ENCODE peak calls at places on chromosomes 16 and 17, in nine cellular contexts. One of them, this sample, is unnamed.

GRCh38 chr16:13902677-13903076 is 17.3 kb upstream of the ERCC4 start:
- DNase-seq in transverse colon: no peak
- DNase-seq in SK-N-SH: no peak
- DNase-seq in ovary: no peak
- DNase-seq in suprapubic skin: no peak
- DNase-seq in GM12878: no peak
- DNase-seq in stomach: no peak
- DNase-seq in esophagus muscularis mucosa: no peak
- DNase-seq in sigmoid colon: no peak
- DNase-seq in this sample: no peak

GRCh38 chr17:50153650-50154575 is 3.4 kb upstream of the PPP1R9B start:
- DNase-seq in transverse colon: no peak
- DNase-seq in SK-N-SH: no peak
- DNase-seq in ovary: peak; percentile 88
- DNase-seq in suprapubic skin: no peak
- DNase-seq in GM12878: no peak
- DNase-seq in stomach: peak; percentile 61
- DNase-seq in esophagus muscularis mucosa: no peak
- DNase-seq in sigmoid colon: no peak
- DNase-seq in this sample: no peak

GRCh38 chr16:68228652-68229051 is 7.3 kb downstream of the ESRP2 start:
- DNase-seq in transverse colon: no peak
- DNase-seq in SK-N-SH: no peak
- DNase-seq in ovary: no peak
- DNase-seq in suprapubic skin: no peak
- DNase-seq in GM12878: no peak
- DNase-seq in stomach: peak; percentile 11
- DNase-seq in esophagus muscularis mucosa: no peak
- DNase-seq in sigmoid colon: no peak
- DNase-seq in this sample: no peak

GRCh38 chr17:64155751-64156544 is 26.0 kb upstream of the ERN1 start:
- DNase-seq in transverse colon: peak; percentile 27
- DNase-seq in SK-N-SH: no peak
- DNase-seq in ovary: no peak
- DNase-seq in suprapubic skin: no peak
- DNase-seq in GM12878: no peak
- DNase-seq in stomach: peak; percentile 77
- DNase-seq in esophagus muscularis mucosa: no peak
- DNase-seq in sigmoid colon: peak; percentile 83
- DNase-seq in this sample: peak; percentile 50

GRCh38 chr16:28977703-28978641 is 3.4 kb downstream of the SPNS1 start:
- DNase-seq in transverse colon: no peak
- DNase-seq in SK-N-SH: no peak
- DNase-seq in ovary: no peak
- DNase-seq in suprapubic skin: no peak
- DNase-seq in GM12878: no peak
- DNase-seq in stomach: no peak
- DNase-seq in esophagus muscularis mucosa: no peak
- DNase-seq in sigmoid colon: no peak
- DNase-seq in this sample: no peak

GRCh38 chr16:62201911-62202310 is 165.7 kb upstream of the CDH8 start:
- DNase-seq in transverse colon: no peak
- DNase-seq in SK-N-SH: no peak
- DNase-seq in ovary: no peak
- DNase-seq in suprapubic skin: no peak
- DNase-seq in GM12878: no peak
- DNase-seq in stomach: no peak
- DNase-seq in esophagus muscularis mucosa: no peak
- DNase-seq in sigmoid colon: no peak
- DNase-seq in this sample: no peak

GRCh38 chr17:66373944-66374817 is 71.8 kb downstream of the PRKCA start:
- DNase-seq in transverse colon: peak; percentile 29
- DNase-seq in SK-N-SH: peak; percentile 77
- DNase-seq in ovary: no peak
- DNase-seq in suprapubic skin: no peak
- DNase-seq in GM12878: no peak
- DNase-seq in stomach: no peak
- DNase-seq in esophagus muscularis mucosa: no peak
- DNase-seq in sigmoid colon: no peak
- DNase-seq in this sample: no peak

GRCh38 chr17:40242774-40243173 is 23.7 kb downstream of the WIPF2 start:
- DNase-seq in transverse colon: no peak
- DNase-seq in SK-N-SH: peak; percentile 71
- DNase-seq in ovary: no peak
- DNase-seq in suprapubic skin: no peak
- DNase-seq in GM12878: no peak
- DNase-seq in stomach: no peak
- DNase-seq in esophagus muscularis mucosa: no peak
- DNase-seq in sigmoid colon: no peak
- DNase-seq in this sample: no peak

GRCh38 chr17:56185905-56186783 is 32.9 kb downstream of the ANKFN1 start:
- DNase-seq in transverse colon: no peak
- DNase-seq in SK-N-SH: no peak
- DNase-seq in ovary: no peak
- DNase-seq in suprapubic skin: no peak
- DNase-seq in GM12878: no peak
- DNase-seq in stomach: no peak
- DNase-seq in esophagus muscularis mucosa: no peak
- DNase-seq in sigmoid colon: no peak
- DNase-seq in this sample: no peak

GRCh38 chr17:36546418-36547093 is 1.8 kb downstream of the GGNBP2 start:
- DNase-seq in transverse colon: no peak
- DNase-seq in SK-N-SH: no peak
- DNase-seq in ovary: no peak
- DNase-seq in suprapubic skin: no peak
- DNase-seq in GM12878: no peak
- DNase-seq in stomach: no peak
- DNase-seq in esophagus muscularis mucosa: no peak
- DNase-seq in sigmoid colon: no peak
- DNase-seq in this sample: no peak

GRCh38 chr17:59848778-59849177 is 44.0 kb downstream of the TUBD1 start:
- DNase-seq in transverse colon: peak; percentile 81
- DNase-seq in SK-N-SH: no peak
- DNase-seq in ovary: no peak
- DNase-seq in suprapubic skin: peak; percentile 88
- DNase-seq in GM12878: no peak
- DNase-seq in stomach: peak; percentile 74
- DNase-seq in esophagus muscularis mucosa: no peak
- DNase-seq in sigmoid colon: peak; percentile 91
- DNase-seq in this sample: peak; percentile 38

GRCh38 chr17:33052856-33053255 is 61.2 kb downstream of the SPACA3 start:
- DNase-seq in transverse colon: no peak
- DNase-seq in SK-N-SH: no peak
- DNase-seq in ovary: no peak
- DNase-seq in suprapubic skin: no peak
- DNase-seq in GM12878: no peak
- DNase-seq in stomach: no peak
- DNase-seq in esophagus muscularis mucosa: peak; percentile 45
- DNase-seq in sigmoid colon: no peak
- DNase-seq in this sample: no peak

GRCh38 chr17:16199093-16199492 is 16.2 kb downstream of the NCOR1 start:
- DNase-seq in transverse colon: no peak
- DNase-seq in SK-N-SH: no peak
- DNase-seq in ovary: no peak
- DNase-seq in suprapubic skin: no peak
- DNase-seq in GM12878: no peak
- DNase-seq in stomach: no peak
- DNase-seq in esophagus muscularis mucosa: no peak
- DNase-seq in sigmoid colon: no peak
- DNase-seq in this sample: peak; percentile 11

GRCh38 chr16:66605177-66605999 is 884 bp downstream of the CMTM3 start:
- DNase-seq in transverse colon: peak; percentile 40
- DNase-seq in SK-N-SH: peak; percentile 80
- DNase-seq in ovary: peak; percentile 79
- DNase-seq in suprapubic skin: peak; percentile 87
- DNase-seq in GM12878: no peak
- DNase-seq in stomach: peak; percentile 40
- DNase-seq in esophagus muscularis mucosa: no peak
- DNase-seq in sigmoid colon: peak; percentile 83
- DNase-seq in this sample: peak; percentile 40
- TF ChIP-seq EP300 in transverse colon: no peak
- TF ChIP-seq EP300 in SK-N-SH: no peak
- TF ChIP-seq EP300 in ovary: no peak
- TF ChIP-seq EP300 in suprapubic skin: no peak
- TF ChIP-seq EP300 in GM12878: no peak
- TF ChIP-seq EP300 in stomach: no peak
- TF ChIP-seq EP300 in esophagus muscularis mucosa: no peak
- TF ChIP-seq EP300 in sigmoid colon: no peak
- TF ChIP-seq EP300 in this sample: no peak

GRCh38 chr16:84778720-84779119 is 41.1 kb upstream of the CRISPLD2 start:
- DNase-seq in transverse colon: no peak
- DNase-seq in SK-N-SH: no peak
- DNase-seq in ovary: no peak
- DNase-seq in suprapubic skin: no peak
- DNase-seq in GM12878: no peak
- DNase-seq in stomach: no peak
- DNase-seq in esophagus muscularis mucosa: no peak
- DNase-seq in sigmoid colon: peak; percentile 59
- DNase-seq in this sample: no peak

GRCh38 chr16:84782841-84783240 is 36.9 kb upstream of the CRISPLD2 start:
- DNase-seq in transverse colon: no peak
- DNase-seq in SK-N-SH: no peak
- DNase-seq in ovary: no peak
- DNase-seq in suprapubic skin: no peak
- DNase-seq in GM12878: no peak
- DNase-seq in stomach: no peak
- DNase-seq in esophagus muscularis mucosa: no peak
- DNase-seq in sigmoid colon: no peak
- DNase-seq in this sample: no peak

GRCh38 chr16:84780977-84781376 is 38.8 kb upstream of the CRISPLD2 start:
- DNase-seq in transverse colon: no peak
- DNase-seq in SK-N-SH: no peak
- DNase-seq in ovary: no peak
- DNase-seq in suprapubic skin: no peak
- DNase-seq in GM12878: no peak
- DNase-seq in stomach: no peak
- DNase-seq in esophagus muscularis mucosa: no peak
- DNase-seq in sigmoid colon: peak; percentile 63
- DNase-seq in this sample: no peak

GRCh38 chr16:84777435-84777834 is 42.4 kb upstream of the CRISPLD2 start:
- DNase-seq in transverse colon: no peak
- DNase-seq in SK-N-SH: no peak
- DNase-seq in ovary: no peak
- DNase-seq in suprapubic skin: no peak
- DNase-seq in GM12878: no peak
- DNase-seq in stomach: no peak
- DNase-seq in esophagus muscularis mucosa: no peak
- DNase-seq in sigmoid colon: peak; percentile 56
- DNase-seq in this sample: no peak

GRCh38 chr16:84780063-84780462 is 39.7 kb upstream of the CRISPLD2 start:
- DNase-seq in transverse colon: no peak
- DNase-seq in SK-N-SH: no peak
- DNase-seq in ovary: no peak
- DNase-seq in suprapubic skin: no peak
- DNase-seq in GM12878: no peak
- DNase-seq in stomach: no peak
- DNase-seq in esophagus muscularis mucosa: no peak
- DNase-seq in sigmoid colon: peak; percentile 43
- DNase-seq in this sample: no peak
- H3K36me3 ChIP-seq in transverse colon: peaks cover 10% of the 10 kb centered on the region
- H3K36me3 ChIP-seq in SK-N-SH: peaks cover 46% of the 10 kb centered on the region
- H3K36me3 ChIP-seq in ovary: no peaks in the 10 kb centered on the region
- H3K36me3 ChIP-seq in suprapubic skin: peaks cover 51% of the 10 kb centered on the region
- H3K36me3 ChIP-seq in GM12878: peaks cover 22% of the 10 kb centered on the region
- H3K36me3 ChIP-seq in stomach: peaks cover 59% of the 10 kb centered on the region
- H3K36me3 ChIP-seq in esophagus muscularis mucosa: peaks cover 54% of the 10 kb centered on the region
- H3K36me3 ChIP-seq in sigmoid colon: peaks cover 18% of the 10 kb centered on the region
- H3K36me3 ChIP-seq in this sample: no peaks in the 10 kb centered on the region

GRCh38 chr17:79904865-79905264 is 65.6 kb upstream of the CBX4 start:
- DNase-seq in transverse colon: no peak
- DNase-seq in SK-N-SH: no peak
- DNase-seq in ovary: no peak
- DNase-seq in suprapubic skin: no peak
- DNase-seq in GM12878: no peak
- DNase-seq in stomach: no peak
- DNase-seq in esophagus muscularis mucosa: no peak
- DNase-seq in sigmoid colon: no peak
- DNase-seq in this sample: no peak

GRCh38 chr17:79909121-79909520 is 69.9 kb upstream of the CBX4 start:
- DNase-seq in transverse colon: no peak
- DNase-seq in SK-N-SH: no peak
- DNase-seq in ovary: no peak
- DNase-seq in suprapubic skin: no peak
- DNase-seq in GM12878: no peak
- DNase-seq in stomach: no peak
- DNase-seq in esophagus muscularis mucosa: no peak
- DNase-seq in sigmoid colon: no peak
- DNase-seq in this sample: no peak

GRCh38 chr17:79907217-79907715 is 68.0 kb upstream of the CBX4 start:
- DNase-seq in transverse colon: no peak
- DNase-seq in SK-N-SH: no peak
- DNase-seq in ovary: peak; percentile 15
- DNase-seq in suprapubic skin: no peak
- DNase-seq in GM12878: no peak
- DNase-seq in stomach: no peak
- DNase-seq in esophagus muscularis mucosa: no peak
- DNase-seq in sigmoid colon: no peak
- DNase-seq in this sample: no peak

GRCh38 chr17:79907855-79908254 is 68.6 kb upstream of the CBX4 start:
- DNase-seq in transverse colon: peak; percentile 32
- DNase-seq in SK-N-SH: no peak
- DNase-seq in ovary: peak; percentile 17
- DNase-seq in suprapubic skin: no peak
- DNase-seq in GM12878: no peak
- DNase-seq in stomach: no peak
- DNase-seq in esophagus muscularis mucosa: no peak
- DNase-seq in sigmoid colon: no peak
- DNase-seq in this sample: no peak

GRCh38 chr17:79905832-79906231 is 66.6 kb upstream of the CBX4 start:
- DNase-seq in transverse colon: no peak
- DNase-seq in SK-N-SH: peak; percentile 41
- DNase-seq in ovary: no peak
- DNase-seq in suprapubic skin: no peak
- DNase-seq in GM12878: no peak
- DNase-seq in stomach: no peak
- DNase-seq in esophagus muscularis mucosa: no peak
- DNase-seq in sigmoid colon: no peak
- DNase-seq in this sample: no peak
- TF ChIP-seq CTCF in transverse colon: no peak
- TF ChIP-seq CTCF in SK-N-SH: peak; percentile 27
- TF ChIP-seq CTCF in ovary: no peak
- TF ChIP-seq CTCF in suprapubic skin: no peak
- TF ChIP-seq CTCF in GM12878: no peak
- TF ChIP-seq CTCF in stomach: no peak
- TF ChIP-seq CTCF in esophagus muscularis mucosa: no peak
- TF ChIP-seq CTCF in sigmoid colon: no peak
- TF ChIP-seq CTCF in this sample: no peak

DNA sequence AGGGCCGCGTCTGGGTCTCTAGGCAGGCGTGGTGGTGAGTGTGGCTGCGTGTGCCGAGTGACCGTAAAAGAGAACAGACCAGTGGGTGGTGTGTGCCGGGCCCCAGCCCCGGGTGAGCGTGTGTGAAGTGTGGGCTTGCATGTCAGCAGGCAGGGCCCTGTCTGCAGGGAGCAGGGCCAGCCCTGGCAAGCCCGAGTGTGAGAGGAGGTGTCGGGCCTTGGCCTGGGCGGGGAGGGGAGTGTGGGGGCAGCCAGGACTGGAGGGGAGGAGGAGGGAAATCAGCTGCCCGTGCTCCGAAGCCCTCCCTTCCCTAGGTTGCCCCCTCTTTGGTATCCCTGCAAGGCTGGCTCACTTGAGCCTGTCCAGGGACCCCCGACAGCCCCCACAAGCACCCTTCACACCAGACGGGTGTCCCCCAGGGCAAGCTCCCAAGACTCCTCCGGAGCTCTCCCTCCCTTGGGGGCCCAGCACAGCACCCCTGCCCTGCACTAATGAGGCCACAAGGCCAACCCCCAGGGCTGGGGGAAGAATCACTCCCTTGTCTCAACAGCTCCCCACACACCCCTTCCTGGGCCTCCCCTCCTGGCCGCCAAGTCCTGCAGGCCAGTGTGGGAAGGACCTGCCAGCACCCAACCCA is 1.9 kb downstream of the USH1G start:
- DNase-seq in transverse colon: no peak
- DNase-seq in SK-N-SH: no peak
- DNase-seq in ovary: peak; percentile 70
- DNase-seq in suprapubic skin: no peak
- DNase-seq in GM12878: no peak
- DNase-seq in stomach: no peak
- DNase-seq in esophagus muscularis mucosa: no peak
- DNase-seq in sigmoid colon: no peak
- DNase-seq in this sample: no peak
- TF ChIP-seq EP300 in transverse colon: no peak
- TF ChIP-seq EP300 in SK-N-SH: no peak
- TF ChIP-seq EP300 in ovary: no peak
- TF ChIP-seq EP300 in suprapubic skin: no peak
- TF ChIP-seq EP300 in GM12878: no peak
- TF ChIP-seq EP300 in stomach: no peak
- TF ChIP-seq EP300 in esophagus muscularis mucosa: no peak
- TF ChIP-seq EP300 in sigmoid colon: no peak
- TF ChIP-seq EP300 in this sample: no peak

This sample was measured in tibial nerve.